ENCODE peak calls at places on chromosome X, in seven cellular contexts. K, B, Z, R, V, E and Q are unnamed samples.

GRCh38 chrX:73577368-73577767 is 14.4 kb downstream of the CHIC1 start:
- DNase-seq in Z (no peak), B (no peak), K (no peak), V (no peak), E (no peak), R (no peak), Q (no peak)

GRCh38 chrX:15854712-15855561 is at the start of gene AP1S2:
- DNase-seq in R (peak), Z (peak), E (peak), K (peak), V (peak), B (peak), Q (peak)

GRCh38 chrX:427812-428725 is 41.4 kb upstream of the PPP2R3B start:
- DNase-seq in V (peak), B (no peak), K (peak), E (peak), R (peak), Z (no peak), Q (no peak)

GRCh38 chrX:14872355-14872754 is 514 bp downstream of the FANCB start:
- DNase-seq in R (no peak), K (peak), E (peak), Z (no peak), B (no peak), V (no peak), Q (no peak)

GRCh38 chrX:32741910-32742309 is 469.4 kb downstream of the DMD start:
- DNase-seq in R (no peak), E (no peak), Z (no peak), V (no peak), K (no peak), B (no peak), Q (no peak)

GRCh38 chrX:50106051-50106450 is 94.8 kb downstream of the AKAP4 start:
- DNase-seq in Z (no peak), K (no peak), V (no peak), E (no peak), R (no peak), B (no peak), Q (no peak)

GRCh38 chrX:39953879-39954278 is 143.9 kb downstream of the BCOR start:
- DNase-seq in Z (no peak), R (peak), K (peak), E (no peak), V (no peak), B (peak), Q (no peak)

GRCh38 chrX:37454537-37455285 is 105.5 kb downstream of the PRRG1 start:
- DNase-seq in V (no peak), B (peak), R (no peak), Z (no peak), K (no peak), E (no peak), Q (peak)

GRCh38 chrX:27307546-27307945 is 155.6 kb downstream of the PPP4R3C start:
- DNase-seq in K (no peak), R (no peak), E (no peak), Z (no peak), V (no peak), B (no peak), Q (no peak)

GRCh38 chrX:83916525-83916924 is 55.6 kb downstream of the CYLC1 start:
- DNase-seq in Z (no peak), R (no peak), V (no peak), K (peak), B (no peak), E (peak), Q (no peak)

GRCh38 chrX:386239-386767 is 404 bp downstream of the PPP2R3B start:
- DNase-seq in E (no peak), K (peak), Z (no peak), V (no peak), B (no peak), R (no peak), Q (no peak)

GRCh38 chrX:130801901-130802300 is 101.1 kb downstream of the ENOX2 start:
- DNase-seq in Z (no peak), V (no peak), B (no peak), R (peak), K (peak), E (no peak), Q (no peak)

GRCh38 chrX:791479-792034 is 161.0 kb downstream of the SHOX start:
- DNase-seq in K (no peak), Z (no peak), V (peak), E (no peak), R (no peak), B (no peak), Q (no peak)

GRCh38 chrX:154729439-154729838 is 21.4 kb downstream of the GAB3 start:
- DNase-seq in R (no peak), V (no peak), B (no peak), Z (no peak), K (no peak), E (no peak), Q (no peak)

GRCh38 chrX:51296138-51296537 is 36.5 kb upstream of the NUDT10 start:
- DNase-seq in R (no peak), V (no peak), B (no peak), K (no peak), E (no peak), Z (no peak), Q (no peak)

GRCh38 chrX:154712781-154713391 is 38.0 kb downstream of the GAB3 start:
- DNase-seq in V (no peak), Z (peak), B (no peak), R (no peak), K (no peak), E (no peak), Q (no peak)

GRCh38 chrX:136214551-136214950 is 36.6 kb downstream of the MAP7D3 start:
- DNase-seq in R (peak), K (no peak), E (no peak), B (no peak), V (no peak), Z (no peak), Q (no peak)

GRCh38 chrX:63747331-63747730 is 37.7 kb downstream of the ARHGEF9 start:
- DNase-seq in E (no peak), Z (no peak), B (no peak), R (no peak), V (no peak), K (no peak), Q (no peak)

GRCh38 chrX:33339219-33339618 is 127.9 kb upstream of the DMD start:
- DNase-seq in V (no peak), K (no peak), Z (no peak), B (no peak), E (no peak), R (no peak), Q (no peak)

GRCh38 chrX:97790850-97791249 is 907.1 kb downstream of the RPA4 start:
- DNase-seq in E (no peak), B (no peak), R (no peak), Z (no peak), V (no peak), K (no peak), Q (no peak)

GRCh38 chrX:69501433-69501832 is 2.7 kb upstream of the NALF2 start:
- DNase-seq in B (peak), V (peak), E (no peak), R (peak), K (peak), Z (no peak), Q (no peak)

GRCh38 chrX:116240446-116240845 is 69.9 kb downstream of the AGTR2 start:
- DNase-seq in B (no peak), R (no peak), E (no peak), Z (no peak), K (no peak), V (no peak), Q (no peak)

GRCh38 chrX:77749695-77750094 is 36.3 kb downstream of the ATRX start:
- DNase-seq in Z (no peak), K (no peak), E (no peak), R (no peak), B (no peak), V (no peak), Q (no peak)

GRCh38 chrX:13691845-13692334 is 3.0 kb downstream of the RAB9A start:
- DNase-seq in Z (no peak), V (no peak), K (peak), B (no peak), R (peak), E (no peak), Q (no peak)
- TF ChIP-seq SIN3A in Z (no peak), V (no peak), K (no peak), B (no peak), R (no peak), E (no peak), Q (no peak)

GRCh38 chrX:11296051-11296450 is 2.8 kb downstream of the AMELX start:
- DNase-seq in R (no peak), B (no peak), K (no peak), V (no peak), Z (no peak), E (no peak), Q (no peak)
- TF ChIP-seq SIN3A in R (no peak), B (no peak), K (no peak), V (no peak), Z (no peak), E (no peak), Q (no peak)

DNA sequence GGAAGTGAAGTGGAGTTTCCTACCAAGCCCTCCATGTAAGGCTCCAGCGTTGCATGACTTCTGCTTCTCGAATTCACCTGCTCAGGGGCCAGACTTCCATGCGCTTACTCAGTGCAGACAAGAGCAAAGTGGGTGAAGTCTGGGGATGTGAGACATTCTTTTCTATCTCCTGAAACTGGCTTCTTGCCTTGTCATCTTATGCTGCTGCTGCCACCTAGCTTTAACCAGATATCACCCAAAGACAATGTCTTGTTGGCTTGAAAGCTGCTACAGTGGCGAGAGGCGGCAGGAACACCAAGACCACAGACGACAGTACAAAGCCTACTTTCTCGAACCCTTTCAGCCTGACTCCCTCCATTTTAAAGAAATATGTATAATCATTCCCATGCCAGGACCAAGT is 103.6 kb upstream of the ADGRG2 start:
- DNase-seq in E (peak), Z (no peak), R (no peak), B (no peak), K (peak), V (no peak), Q (no peak)
- TF ChIP-seq SIN3A in E (no peak), Z (no peak), R (no peak), B (no peak), K (no peak), V (no peak), Q (no peak)

DNA sequence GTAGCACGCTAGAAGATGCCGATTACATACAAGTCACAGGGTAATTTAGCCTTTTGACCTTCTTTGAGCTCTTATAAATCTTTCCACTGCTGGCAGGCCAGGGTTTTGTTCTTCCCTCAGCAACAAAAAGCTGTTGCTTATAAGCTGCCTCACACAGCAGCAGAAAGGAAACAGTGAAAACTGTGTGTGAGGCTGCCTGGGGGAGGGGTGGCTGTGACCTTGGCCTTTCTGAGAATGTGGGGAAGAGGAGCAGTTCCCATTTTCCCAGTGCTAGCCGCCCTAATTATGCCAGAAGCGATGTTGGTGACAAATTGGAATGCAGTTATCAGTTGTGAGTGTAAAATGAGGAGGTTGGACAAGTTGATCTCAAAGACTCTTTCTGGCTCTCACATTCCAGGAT is 25.6 kb downstream of the SLITRK2 start:
- DNase-seq in B (no peak), K (no peak), V (no peak), E (no peak), Z (no peak), R (no peak), Q (no peak)
- TF ChIP-seq SIN3A in B (no peak), K (no peak), V (no peak), E (no peak), Z (no peak), R (no peak), Q (no peak)

DNA sequence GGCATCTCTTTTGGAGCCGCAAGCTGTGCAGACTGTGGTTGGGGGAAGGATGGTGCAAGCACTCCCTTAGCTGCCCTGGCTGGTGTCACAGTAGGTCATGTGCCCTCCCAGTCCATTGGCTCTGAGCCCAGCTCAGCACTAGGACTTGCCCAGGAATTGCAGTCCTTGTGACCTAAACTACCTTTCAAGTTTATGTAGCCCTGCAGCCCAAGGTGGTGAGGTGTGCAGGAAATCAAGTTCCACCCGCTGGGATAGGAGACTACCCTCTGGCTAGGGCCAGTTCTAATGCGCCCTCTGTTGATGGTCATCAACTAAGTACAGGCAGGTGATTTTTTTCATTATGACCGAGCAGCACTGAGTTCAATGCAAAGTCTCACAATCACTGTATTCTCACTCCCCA is 335.2 kb downstream of the UBE2NL start:
- DNase-seq in B (no peak), Z (no peak), V (peak), K (no peak), R (no peak), E (no peak), Q (no peak)
- TF ChIP-seq SIN3A in B (no peak), Z (no peak), V (no peak), K (no peak), R (no peak), E (no peak), Q (no peak)

GRCh38 chrX:56281789-56282188 is 49.6 kb downstream of the KLF8 start:
- DNase-seq in R (peak), K (peak), Z (no peak), V (no peak), B (peak), E (peak), Q (peak)
- TF ChIP-seq SIN3A in R (no peak), K (no peak), Z (no peak), V (no peak), B (no peak), E (no peak), Q (no peak)

DNA sequence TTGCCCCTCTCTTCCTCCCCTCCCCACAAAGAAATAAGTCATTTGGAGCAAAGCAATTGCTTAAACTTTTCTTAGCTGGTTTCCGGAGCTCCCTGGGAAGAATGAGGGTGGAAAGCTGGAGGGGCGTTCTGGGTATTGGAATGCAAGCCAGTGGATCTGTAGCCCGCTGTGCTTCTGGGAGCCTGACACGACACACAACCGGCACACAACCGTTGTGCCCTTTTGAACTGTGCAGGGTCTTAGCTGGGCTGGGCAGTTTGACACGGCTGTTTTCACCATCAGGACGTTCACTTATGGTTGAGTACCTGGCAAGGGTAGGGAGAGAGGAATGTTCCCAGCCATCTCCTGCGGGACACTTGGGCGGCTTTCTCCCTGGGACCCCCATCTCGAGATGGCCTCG is 38.3 kb downstream of the SHROOM2 start:
- DNase-seq in V (no peak), R (peak), K (no peak), B (no peak), Z (no peak), E (no peak), Q (no peak)
- TF ChIP-seq SIN3A in V (no peak), R (no peak), K (no peak), B (no peak), Z (no peak), E (no peak), Q (no peak)

GRCh38 chrX:107674480-107675364 is 46.4 kb downstream of the PRPS1 start:
- DNase-seq in E (no peak), K (peak), B (no peak), V (no peak), Z (no peak), R (no peak), Q (no peak)
- TF ChIP-seq SIN3A in E (no peak), K (no peak), B (no peak), V (no peak), Z (no peak), R (no peak), Q (no peak)